ENCODE peak calls at places on chromosomes 3 and 15, in five cellular contexts. J is CD8-positive, alpha-beta memory T cell; G is K562; C is esophagus squamous epithelium; W is GM23248. D is an unnamed sample. For H3K27me3 and H3K4me1, the result is how much of the 10 kb centered on the place peaks cover.

GRCh38 chr15:86115138-86115801 is 35.6 kb downstream of the AGBL1 start:
- DNase-seq in W (no peak), J (no peak), C (no peak), G (no peak), D (no peak)

GRCh38 chr3:197417896-197418618 is 119.6 kb upstream of the DLG1 start:
- DNase-seq in J (no peak), G (no peak), C (no peak), W (peak), D (no peak)

GRCh38 chr3:52399593-52399992 is 45.3 kb downstream of the SEMA3G start:
- DNase-seq in G (no peak), C (no peak), W (no peak), J (no peak), D (no peak)

GRCh38 chr15:64149424-64150235 is 1.9 kb upstream of the SNX22 start:
- DNase-seq in G (peak), C (no peak), J (no peak), W (no peak), D (peak)

GRCh38 chr3:166291510-166291909 is 454.3 kb upstream of the BCHE start:
- DNase-seq in J (no peak), W (no peak), G (no peak), C (no peak), D (no peak)

GRCh38 chr15:98568382-98569017 is 79.8 kb upstream of the IGF1R start:
- DNase-seq in J (no peak), C (no peak), G (no peak), W (peak), D (no peak)

GRCh38 chr3:161349529-161350278 is 21.6 kb downstream of the SPTSSB start:
- DNase-seq in C (no peak), J (peak), W (peak), G (no peak), D (no peak)

GRCh38 chr15:36356978-36357582 is 222.3 kb upstream of the CDIN1 start:
- DNase-seq in G (no peak), J (no peak), W (peak), C (no peak), D (no peak)

GRCh38 chr3:120435621-120436020 is 15.2 kb downstream of the FSTL1 start:
- DNase-seq in W (peak), G (no peak), J (no peak), C (no peak), D (no peak)

GRCh38 chr3:59286791-59287531 is 237.1 kb upstream of the CFAP20DC start:
- DNase-seq in C (no peak), J (no peak), W (peak), G (no peak), D (no peak)

GRCh38 chr3:11379238-11379823 is 107.1 kb downstream of the ATG7 start:
- DNase-seq in C (no peak), G (peak), J (peak), W (peak), D (peak)

GRCh38 chr15:40354408-40355171 is 3.4 kb upstream of the DISP2 start:
- DNase-seq in W (peak), G (peak), J (no peak), C (no peak), D (no peak)

GRCh38 chr3:72185549-72186484 is 400.9 kb upstream of the PROK2 start:
- DNase-seq in C (no peak), G (peak), J (no peak), W (peak), D (no peak)

GRCh38 chr3:43549626-43550025 is 72.2 kb downstream of the ANO10 start:
- DNase-seq in C (no peak), J (no peak), W (peak), G (no peak), D (no peak)

GRCh38 chr3:129485681-129486056 is 42.8 kb upstream of the RHO start:
- DNase-seq in W (peak), G (no peak), J (no peak), C (peak), D (no peak)

GRCh38 chr3:113495035-113495434 is 19.9 kb downstream of the SPICE1 start:
- DNase-seq in G (no peak), W (peak), C (no peak), J (peak), D (no peak)

GRCh38 chr15:41568350-41569017 is 9.5 kb downstream of the TYRO3 start:
- DNase-seq in C (no peak), G (peak), J (no peak), W (no peak), D (peak)

GRCh38 chr3:64354956-64355355 is 129.7 kb upstream of the PRICKLE2 start:
- DNase-seq in W (no peak), C (no peak), J (no peak), G (no peak), D (no peak)

GRCh38 chr3:29141197-29141911 is 139.5 kb upstream of the RBMS3 start:
- DNase-seq in G (no peak), J (no peak), W (peak), C (no peak), D (no peak)

GRCh38 chr15:70833897-70834765 is 19.8 kb downstream of the LARP6 start:
- DNase-seq in J (no peak), G (no peak), W (peak), C (no peak), D (no peak)

GRCh38 chr3:171755015-171755589 is 55.2 kb downstream of the PLD1 start:
- DNase-seq in W (no peak), G (no peak), J (no peak), C (no peak), D (no peak)

GRCh38 chr3:171760475-171760874 is 49.8 kb downstream of the PLD1 start:
- DNase-seq in J (no peak), W (no peak), C (no peak), G (no peak), D (no peak)

GRCh38 chr3:171757377-171758034 is 52.8 kb downstream of the PLD1 start:
- DNase-seq in W (no peak), G (no peak), C (no peak), J (no peak), D (no peak)

GRCh38 chr3:171753665-171754408 is 56.4 kb downstream of the PLD1 start:
- DNase-seq in J (no peak), W (peak), C (no peak), G (no peak), D (no peak)

GRCh38 chr3:171758109-171758508 is 52.2 kb downstream of the PLD1 start:
- DNase-seq in G (no peak), J (no peak), W (no peak), C (no peak), D (no peak)
- H3K27me3 ChIP-seq in G (under half), J (under half), W (under half), C (under half), D (under half)

DNA sequence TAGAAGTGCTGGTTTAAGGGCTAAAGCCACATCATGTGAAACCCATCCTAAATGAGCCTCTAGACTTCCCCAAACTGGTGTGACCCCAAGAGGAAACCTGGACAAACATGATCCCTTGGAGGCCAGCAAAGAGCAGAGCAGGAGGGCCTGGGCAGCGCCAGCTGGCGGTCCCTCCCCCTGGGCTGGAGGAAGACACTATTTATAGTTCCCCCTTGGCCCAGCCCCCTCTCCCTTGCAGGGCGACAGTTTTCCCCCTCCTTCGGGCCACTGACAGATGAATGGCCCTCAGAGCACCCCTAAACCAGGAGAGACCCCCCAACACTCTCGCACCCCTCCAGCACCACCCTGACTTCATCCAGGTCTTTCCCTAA is 2.9 kb downstream of the UCN2 start:
- DNase-seq in C (no peak), J (no peak), G (no peak), W (no peak), D (no peak)
- H3K4me1 ChIP-seq in C (under half), J (under half), G (half or more), W (under half), D (under half)

GRCh38 chr15:79282371-79283251 is at the start of gene ANKRD34C:
- DNase-seq in G (no peak), J (no peak), C (no peak), W (no peak), D (no peak)
- H3K27me3 ChIP-seq in G (under half), J (under half), C (half or more), W (under half), D (half or more)

DNA sequence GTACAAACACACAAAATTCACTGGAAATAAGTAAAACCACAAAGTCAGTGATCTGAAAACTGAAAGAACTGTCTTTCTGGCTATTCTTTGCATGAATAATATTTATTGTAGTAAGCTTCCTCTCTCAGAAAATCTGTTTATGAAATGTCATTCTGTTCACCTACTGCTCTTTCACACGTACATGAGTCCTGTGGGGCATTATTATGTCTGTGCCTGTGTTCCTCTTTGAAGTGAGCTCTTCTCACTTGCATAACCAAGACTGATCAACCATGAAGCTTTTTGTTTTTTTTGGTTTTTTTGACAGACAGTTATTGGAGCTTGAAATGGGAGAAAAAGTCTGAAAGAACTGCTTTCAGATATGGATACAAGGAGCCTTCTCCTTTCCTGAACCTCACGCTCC is 195.8 kb downstream of the PLCH1 start:
- DNase-seq in C (no peak), W (no peak), J (no peak), G (no peak), D (no peak)
- H3K4me1 ChIP-seq in C (under half), W (under half), J (under half), G (under half), D (under half)

GRCh38 chr15:62740141-62741004 is 302.2 kb upstream of the TPM1 start:
- DNase-seq in W (no peak), J (no peak), G (no peak), C (no peak), D (no peak)

GRCh38 chr15:62741106-62741505 is 301.4 kb upstream of the TPM1 start:
- DNase-seq in G (no peak), C (no peak), J (no peak), W (no peak), D (no peak)

GRCh38 chr15:62739082-62739481 is 303.5 kb upstream of the TPM1 start:
- DNase-seq in G (no peak), C (no peak), J (no peak), W (peak), D (no peak)

GRCh38 chr15:62737551-62737950 is 305.0 kb upstream of the TPM1 start:
- DNase-seq in G (no peak), J (no peak), W (peak), C (no peak), D (no peak)

DNA sequence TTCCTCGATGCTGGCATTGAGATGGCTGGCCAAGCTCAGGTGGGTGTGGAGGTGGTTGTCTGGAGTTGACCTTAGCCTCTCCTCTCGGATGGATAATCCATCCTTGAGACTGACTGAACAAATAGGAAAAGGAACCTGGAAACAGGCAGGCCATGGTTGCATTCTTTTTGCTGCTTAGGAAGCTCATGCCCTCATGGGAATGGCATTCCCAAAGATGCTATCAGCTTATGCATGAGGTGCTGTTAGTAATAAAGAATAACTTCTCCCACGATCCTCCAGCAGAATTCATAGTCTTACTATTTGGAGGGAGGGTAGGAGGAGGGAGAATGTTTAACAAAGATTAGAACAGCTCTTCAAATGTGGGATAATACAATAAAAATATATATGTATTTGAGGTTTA is 303.0 kb upstream of the TPM1 start:
- DNase-seq in G (no peak), W (peak), C (no peak), J (no peak), D (no peak)
- H3K27me3 ChIP-seq in G (under half), W (under half), C (under half), J (under half), D (under half)

GRCh38 chr15:92846716-92847115 is 53.4 kb upstream of the CHD2 start:
- DNase-seq in W (peak), G (no peak), J (no peak), C (no peak), D (no peak)
- H3K4me1 ChIP-seq in W (under half), G (under half), J (half or more), C (under half), D (under half)

D was measured in HAP-1.